ENCODE peak calls at places on chromosome 1, in six cellular contexts. L, G, N, S, T and I are unnamed samples.

GRCh38 chr1:24930703-24931480 is 816 bp upstream of the RUNX3 start:
- DNase-seq in G (no peak), S (peak), L (peak), T (no peak), N (no peak), I (peak)

GRCh38 chr1:202159534-202160371 is 649 bp downstream of the PTPN7 start:
- DNase-seq in L (no peak), T (no peak), N (peak), G (no peak), S (no peak), I (no peak)

GRCh38 chr1:181985981-181986906 is 75.3 kb downstream of the ZNF648 start:
- DNase-seq in L (no peak), N (no peak), S (no peak), G (no peak), T (no peak), I (no peak)

GRCh38 chr1:33612877-33613487 is 140.5 kb downstream of the ZSCAN20 start:
- DNase-seq in G (peak), T (peak), N (peak), L (peak), S (peak), I (peak)

GRCh38 chr1:248841702-248842395 is 3.8 kb downstream of the ZNF672 start:
- DNase-seq in G (peak), S (peak), L (peak), N (peak), T (no peak), I (peak)

GRCh38 chr1:53616927-53617326 is 122.0 kb downstream of the GLIS1 start:
- DNase-seq in L (no peak), T (no peak), N (peak), G (peak), S (peak), I (no peak)

GRCh38 chr1:203017707-203018106 is 8.6 kb upstream of the PPFIA4 start:
- DNase-seq in T (no peak), S (no peak), G (no peak), L (no peak), N (no peak), I (no peak)

GRCh38 chr1:27045973-27046558 is 33.4 kb upstream of the TENT5B start:
- DNase-seq in S (peak), G (peak), N (peak), T (peak), L (peak), I (peak)

GRCh38 chr1:246608616-246609376 is 42.5 kb downstream of the CNST start:
- DNase-seq in N (peak), T (peak), S (peak), L (no peak), G (peak), I (no peak)

GRCh38 chr1:54604572-54605370 is 18.6 kb downstream of the FAM151A start:
- DNase-seq in N (no peak), G (no peak), L (no peak), S (no peak), T (no peak), I (no peak)

GRCh38 chr1:203612932-203613682 is 13.5 kb upstream of the ATP2B4 start:
- DNase-seq in T (no peak), G (peak), L (no peak), S (no peak), N (no peak), I (no peak)

GRCh38 chr1:244365821-244366220 is 85.9 kb downstream of the ADSS2 start:
- DNase-seq in G (no peak), T (no peak), N (no peak), L (no peak), S (peak), I (no peak)

GRCh38 chr1:99919221-99919620 is 50.6 kb upstream of the SLC35A3 start:
- DNase-seq in G (no peak), N (no peak), L (no peak), S (peak), T (no peak), I (no peak)

GRCh38 chr1:5927506-5928370 is 64.5 kb downstream of the NPHP4 start:
- DNase-seq in L (peak), S (no peak), N (no peak), G (no peak), T (no peak), I (no peak)

GRCh38 chr1:15153842-15154479 is 414 bp downstream of the TMEM51 start:
- DNase-seq in T (peak), G (peak), S (peak), L (peak), N (peak), I (peak)

GRCh38 chr1:199671684-199672083 is 355.8 kb upstream of the NR5A2 start:
- DNase-seq in G (no peak), T (no peak), L (no peak), N (no peak), S (no peak), I (no peak)

GRCh38 chr1:174218983-174219382 is 59.7 kb downstream of the RABGAP1L start:
- DNase-seq in N (no peak), L (no peak), S (no peak), T (no peak), G (no peak), I (no peak)
- H3K14ac ChIP-seq in N (no peak), L (no peak), S (no peak), T (no peak), G (no peak), I (no peak)

DNA sequence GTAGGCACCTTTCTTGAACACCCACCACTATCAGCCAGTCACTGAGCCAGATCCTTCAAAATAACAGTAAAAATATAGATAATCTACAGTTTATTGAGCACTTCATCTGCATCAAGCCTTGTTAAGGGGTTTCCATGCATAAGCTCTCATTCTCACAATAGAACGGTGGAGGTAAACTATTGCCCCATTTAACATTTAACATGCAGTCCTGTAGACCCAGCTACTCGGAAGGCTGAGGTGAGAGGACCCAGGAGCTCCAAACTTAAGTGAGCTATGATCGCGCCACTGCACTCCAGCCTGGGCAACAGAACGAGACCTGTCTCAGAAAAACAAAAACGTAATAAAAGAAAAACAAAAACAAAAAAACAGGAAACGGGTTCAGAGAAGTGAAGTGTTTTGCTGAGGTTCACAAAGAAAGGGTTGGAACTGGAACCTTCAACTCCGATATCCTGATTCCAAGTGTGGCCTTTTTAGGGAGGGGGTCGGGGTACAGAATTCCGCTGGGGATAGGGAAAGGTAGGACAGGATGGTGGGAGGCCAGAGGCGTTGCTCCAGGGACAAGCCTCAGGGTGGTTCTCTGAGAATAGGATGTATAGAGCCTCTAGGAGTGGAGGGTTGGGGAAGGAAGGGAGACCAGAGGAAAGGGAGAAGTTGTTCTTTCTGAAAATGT is 11.6 kb upstream of the SESN2 start:
- DNase-seq in G (no peak), T (no peak), S (no peak), N (no peak), L (no peak), I (no peak)
- H3K9ac ChIP-seq in G (peak), T (no peak), S (peak), N (no peak), L (no peak), I (no peak)

GRCh38 chr1:209936125-209936524 is 1.9 kb upstream of the SYT14 start:
- DNase-seq in N (no peak), G (no peak), S (no peak), L (no peak), T (no peak), I (no peak)

GRCh38 chr1:209937996-209938959 is at the start of gene SYT14:
- DNase-seq in T (no peak), L (peak), G (peak), S (peak), N (peak), I (peak)
- H3K23ac ChIP-seq in T (no peak), L (no peak), G (peak), S (peak), N (no peak), I (peak)

DNA sequence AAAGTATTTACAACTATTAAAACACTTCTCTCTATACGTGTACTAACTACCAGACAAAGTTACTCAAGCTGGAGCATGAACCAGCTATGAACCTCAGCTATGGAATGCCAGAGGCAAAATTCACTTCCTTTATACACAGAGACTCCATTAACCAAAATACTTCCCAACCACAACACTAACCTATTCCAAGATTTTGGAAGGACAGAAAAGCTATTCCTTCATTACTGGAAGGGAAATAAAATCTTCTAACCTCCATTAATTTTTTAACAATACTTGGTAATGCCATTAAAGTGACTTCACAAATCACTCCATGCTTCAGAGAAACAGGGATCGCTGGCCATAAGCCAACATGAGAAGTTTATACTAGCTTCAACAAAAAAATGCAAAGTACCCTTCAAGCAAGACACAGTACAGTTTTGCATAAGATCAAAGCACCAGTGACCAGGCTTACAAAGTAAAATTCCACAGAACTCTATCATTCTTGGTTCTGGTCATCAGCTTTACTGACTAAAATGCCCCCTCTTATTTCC is 58.0 kb downstream of the PUM1 start:
- DNase-seq in S (peak), G (peak), T (peak), L (no peak), N (no peak), I (no peak)
- H3K14ac ChIP-seq in S (no peak), G (no peak), T (no peak), L (no peak), N (no peak), I (no peak)

GRCh38 chr1:92486251-92487077 is at the start of gene GFI1:
- DNase-seq in T (no peak), G (no peak), L (peak), N (peak), S (peak), I (peak)
- H3K9ac ChIP-seq in T (no peak), G (no peak), L (no peak), N (no peak), S (no peak), I (no peak)